ENCODE peak calls at places on chromosomes 2 and 18, in eight cellular contexts. Y is KG1, B is mesothelial cell of epicardium, D is endothelial cell of umbilical vein, R is WERI-Rb-1, F is HFFc6, G is fibroblast of the aortic adventitia, K is uterus. O is an unnamed sample.

GRCh38 chr18:69399253-69399652 is 1.4 kb upstream of the DOK6 start:
- DNase-seq in R (no peak), B (no peak), G (no peak), Y (no peak), F (no peak), D (no peak), K (no peak), O (no peak)

GRCh38 chr2:119255760-119256573 is 32.3 kb downstream of the STEAP3 start:
- DNase-seq in K (no peak), F (peak; percentile 93), D (peak; percentile 92), G (peak; percentile 95), Y (no peak), B (no peak), R (peak; percentile 80), O (no peak)

GRCh38 chr2:205343103-205343502 is 339.2 kb upstream of the NRP2 start:
- DNase-seq in Y (no peak), K (no peak), B (no peak), F (no peak), R (no peak), G (peak; percentile 36), D (no peak), O (no peak)

GRCh38 chr18:80109676-80110078 is 615 bp downstream of the ADNP2 start:
- DNase-seq in R (peak; percentile 60), K (peak; percentile 33), F (peak; percentile 32), D (peak; percentile 51), B (peak; percentile 63), G (peak; percentile 26), Y (no peak), O (no peak)

GRCh38 chr2:236969075-236969474 is 116.6 kb upstream of the COPS8 start:
- DNase-seq in R (no peak), D (no peak), K (no peak), F (no peak), G (no peak), B (no peak), Y (no peak), O (no peak)

GRCh38 chr2:95305341-95306058 is 8.4 kb downstream of the KCNIP3 start:
- DNase-seq in R (no peak), D (no peak), K (no peak), Y (no peak), F (no peak), G (peak; percentile 62), B (no peak), O (no peak)

GRCh38 chr2:128626758-128627515 is 308.3 kb upstream of the HS6ST1 start:
- DNase-seq in K (no peak), Y (no peak), F (no peak), R (peak; percentile 85), G (no peak), B (no peak), D (no peak), O (no peak)

GRCh38 chr2:126317797-126318431 is 338.0 kb upstream of the GYPC start:
- DNase-seq in K (no peak), Y (no peak), G (peak; percentile 61), F (no peak), D (no peak), B (no peak), R (no peak), O (no peak)

GRCh38 chr2:159996792-159997546 is 65.4 kb downstream of the PLA2R1 start:
- DNase-seq in G (peak; percentile 73), B (no peak), F (peak; percentile 15), D (peak; percentile 91), Y (no peak), R (no peak), K (no peak), O (no peak)

GRCh38 chr2:74131901-74132300 is 15.8 kb downstream of the BOLA3 start:
- DNase-seq in R (no peak), D (no peak), F (no peak), G (no peak), Y (no peak), B (no peak), K (no peak), O (no peak)

GRCh38 chr2:111219285-111219684 is 98.6 kb downstream of the BCL2L11 start:
- DNase-seq in B (no peak), Y (no peak), R (no peak), K (no peak), F (no peak), D (no peak), G (no peak), O (no peak)

GRCh38 chr18:41145526-41145925 is 809.5 kb upstream of the PIK3C3 start:
- DNase-seq in G (no peak), K (no peak), F (no peak), Y (no peak), B (no peak), D (no peak), R (no peak), O (no peak)

GRCh38 chr2:203682688-203683130 is 23.7 kb upstream of the CD28 start:
- DNase-seq in F (peak; percentile 16), B (no peak), D (peak; percentile 97), K (no peak), Y (no peak), G (peak; percentile 72), R (no peak), O (no peak)

GRCh38 chr18:62396381-62396780 is 71.3 kb downstream of the TNFRSF11A start:
- DNase-seq in F (no peak), Y (no peak), R (no peak), B (no peak), G (no peak), K (no peak), D (no peak), O (no peak)

GRCh38 chr2:98484121-98484557 is 39.5 kb downstream of the INPP4A start:
- DNase-seq in B (no peak), F (no peak), Y (no peak), R (no peak), D (no peak), G (no peak), K (no peak), O (no peak)

GRCh38 chr2:6967301-6967700 is 50.1 kb downstream of the RNF144A start:
- DNase-seq in B (no peak), R (no peak), D (no peak), F (no peak), K (no peak), Y (no peak), G (no peak), O (no peak)

GRCh38 chr18:58695772-58696171 is 24.5 kb downstream of the MALT1 start:
- DNase-seq in D (no peak), R (no peak), K (no peak), B (no peak), Y (no peak), F (no peak), G (no peak), O (no peak)

GRCh38 chr2:130198343-130198742 is at the start of gene TUBA3E:
- DNase-seq in D (no peak), Y (no peak), R (no peak), G (no peak), F (no peak), K (no peak), B (no peak), O (no peak)

GRCh38 chr2:232949016-232949415 is 64.0 kb downstream of the NGEF start:
- DNase-seq in B (no peak), F (no peak), K (no peak), D (no peak), R (no peak), Y (no peak), G (no peak), O (no peak)

O was measured in right atrium auricular region.